ENCODE peak calls at places on chromosomes 5 and 9, in six cellular contexts. M, Z, B, Q, T and R are unnamed samples.

GRCh38 chr5:79091064-79091463 is 20.5 kb upstream of the BHMT start:
- DNase-seq in T (no peak), Q (no peak), B (no peak), Z (no peak), M (no peak), R (no peak)

GRCh38 chr5:112419596-112420110 is 576 bp upstream of the EPB41L4A start:
- DNase-seq in T (peak; percentile 84), Q (no peak), Z (no peak), B (peak; percentile 37), M (no peak), R (peak; percentile 77)

GRCh38 chr9:14027114-14027812 is 286.7 kb downstream of the NFIB start:
- DNase-seq in T (peak; percentile 66), Q (no peak), M (no peak), Z (peak; percentile 49), B (no peak), R (no peak)

GRCh38 chr9:71885467-71885866 is 25.5 kb downstream of the ABHD17B start:
- DNase-seq in T (no peak), M (no peak), B (no peak), Z (no peak), Q (no peak), R (no peak)

GRCh38 chr9:76322810-76323209 is 71.4 kb downstream of the RFK start:
- DNase-seq in T (no peak), Q (no peak), M (no peak), B (no peak), Z (no peak), R (no peak)

GRCh38 chr9:88974641-88975040 is 16.6 kb upstream of the S1PR3 start:
- DNase-seq in M (no peak), Q (no peak), Z (no peak), B (no peak), T (no peak), R (no peak)

GRCh38 chr5:113250341-113250953 is 184.3 kb downstream of the TSSK1B start:
- DNase-seq in M (no peak), B (no peak), Z (no peak), T (no peak), Q (no peak), R (no peak)

GRCh38 chr5:38720691-38721361 is 125.0 kb upstream of the OSMR start:
- DNase-seq in M (no peak), Q (no peak), T (no peak), Z (no peak), B (no peak), R (no peak)

GRCh38 chr9:38127271-38127839 is 58.3 kb upstream of the SHB start:
- DNase-seq in M (no peak), B (peak; percentile 52), Q (peak; percentile 87), Z (no peak), T (no peak), R (no peak)

GRCh38 chr9:81132318-81132717 is 557.0 kb downstream of the TLE1 start:
- DNase-seq in Q (peak; percentile 50), Z (peak; percentile 38), T (no peak), B (no peak), M (no peak), R (no peak)

GRCh38 chr5:30112842-30113241 is 1080.6 kb upstream of the CDH6 start:
- DNase-seq in T (no peak), B (no peak), Z (no peak), Q (no peak), M (no peak), R (no peak)
- H3K4me1 ChIP-seq in T (no peaks in the 10 kb centered on the region), B (no peaks in the 10 kb centered on the region), Z (peaks cover 12% of the 10 kb centered on the region), Q (no peaks in the 10 kb centered on the region), M (no peaks in the 10 kb centered on the region), R (peaks cover 9% of the 10 kb centered on the region)

GRCh38 chr9:110753734-110754231 is 85.2 kb downstream of the MUSK start:
- DNase-seq in T (no peak), M (no peak), B (no peak), Q (no peak), Z (no peak), R (no peak)
- H3K27ac ChIP-seq in T (no peak overlapping the region), M (no peak overlapping the region), B (no peak overlapping the region), Q (no peak overlapping the region), Z (peak overlapping the region; percentile 99), R (peak overlapping the region; percentile 79)

GRCh38 chr5:64339776-64340175 is 166.0 kb upstream of the RGS7BP start:
- DNase-seq in Q (no peak), B (no peak), T (no peak), M (no peak), Z (peak; percentile 28), R (no peak)
- H3K4me1 ChIP-seq in Q (no peaks in the 10 kb centered on the region), B (no peaks in the 10 kb centered on the region), T (no peaks in the 10 kb centered on the region), M (no peaks in the 10 kb centered on the region), Z (peaks cover 12% of the 10 kb centered on the region), R (peaks cover 25% of the 10 kb centered on the region)

DNA sequence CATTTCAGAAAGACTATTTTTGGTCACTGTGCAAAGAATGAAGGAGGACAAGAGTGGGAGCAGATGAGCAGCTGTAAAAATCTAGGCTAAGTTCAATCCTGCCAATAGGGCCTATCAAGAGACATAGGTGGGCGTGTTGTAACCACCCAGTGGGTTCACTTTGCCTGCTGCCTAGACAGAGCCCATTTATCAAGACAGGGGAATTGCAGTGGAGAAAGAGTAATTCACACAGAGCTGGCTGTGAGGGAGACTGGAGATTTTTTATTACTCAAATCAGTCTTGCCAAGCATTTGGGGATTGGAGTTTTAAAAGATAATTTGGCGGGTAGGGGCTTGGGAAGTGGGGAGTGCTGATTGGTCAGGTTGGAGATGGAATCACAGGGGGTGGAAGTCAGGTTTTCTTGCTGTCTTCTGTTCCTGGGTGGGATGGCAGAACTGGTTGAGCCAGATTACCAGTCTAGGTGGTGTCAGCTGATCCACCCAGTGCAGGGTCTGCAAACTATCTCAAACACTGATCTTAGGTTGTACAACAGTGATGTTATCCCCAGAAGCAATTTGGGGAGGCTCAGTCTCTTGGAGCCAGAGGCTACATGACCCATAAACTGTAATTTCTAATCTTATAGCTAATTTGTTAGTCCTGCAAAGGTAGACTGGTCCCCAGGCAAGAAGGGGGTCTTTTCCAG is 5.1 kb upstream of the ZNF366 start:
- DNase-seq in M (peak; percentile 79), Z (no peak), B (no peak), T (no peak), Q (no peak), R (no peak)
- H3K27ac ChIP-seq in M (no peak overlapping the region), Z (peak overlapping the region; percentile 85), B (no peak overlapping the region), T (no peak overlapping the region), Q (no peak overlapping the region), R (peak overlapping the region; percentile 40)

GRCh38 chr9:121348321-121348720 is 21.7 kb downstream of the STOM start:
- DNase-seq in M (no peak), Z (no peak), B (no peak), Q (no peak), T (no peak), R (no peak)
- H3K4me1 ChIP-seq in M (peaks cover 98% of the 10 kb centered on the region), Z (peaks cover 11% of the 10 kb centered on the region), B (peaks cover 10% of the 10 kb centered on the region), Q (no peaks in the 10 kb centered on the region), T (peaks cover 64% of the 10 kb centered on the region), R (peaks cover 9% of the 10 kb centered on the region)

DNA sequence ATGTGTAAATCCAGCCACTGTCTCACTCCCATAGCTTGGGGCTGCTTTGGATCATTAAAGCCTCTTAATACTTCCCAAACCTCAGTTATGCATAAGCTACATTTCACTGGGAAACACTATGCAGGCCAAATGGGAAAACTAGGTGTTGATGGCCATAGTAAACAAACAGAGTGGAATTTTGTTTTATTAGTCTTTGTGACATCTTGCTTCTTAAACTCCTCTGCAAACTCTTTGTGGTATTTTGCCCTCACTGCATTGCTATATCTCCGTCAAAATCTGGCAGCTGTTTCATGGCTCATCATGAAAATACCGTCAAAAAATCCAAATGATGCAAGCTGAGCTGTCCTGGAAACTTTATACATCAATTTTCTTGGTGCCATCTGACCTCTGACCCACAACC is 167.2 kb upstream of the HMHB1 start:
- DNase-seq in Z (no peak), M (peak; percentile 47), Q (no peak), T (no peak), B (no peak), R (no peak)
- H3K27ac ChIP-seq in Z (no peak overlapping the region), M (no peak overlapping the region), Q (no peak overlapping the region), T (no peak overlapping the region), B (no peak overlapping the region), R (no peak overlapping the region)